ENCODE peak calls at places on chromosomes 11 and 22, in nine cellular contexts. P is ovary, L is stomach, C is MM.1S, R is transverse colon, F is ascending aorta, K is A549, M is neural progenitor cell, S is mammary epithelial cell. G is an unnamed sample.

GRCh38 chr22:27434898-27435297 is 366.7 kb downstream of the MN1 start:
- DNase-seq in L (no peak), S (no peak), M (no peak), K (no peak), C (no peak), R (no peak), F (no peak), P (no peak), G (no peak)

GRCh38 chr22:41526802-41527799 is 17.2 kb downstream of the POLR3H start:
- DNase-seq in C (peak; percentile 30), M (peak; percentile 47), L (peak; percentile 65), S (no peak), K (peak; percentile 36), F (no peak), P (no peak), R (peak; percentile 55), G (peak; percentile 53)

GRCh38 chr11:76756341-76756771 is 26.8 kb upstream of the TSKU start:
- DNase-seq in S (no peak), F (no peak), M (no peak), K (no peak), R (no peak), L (no peak), P (no peak), C (no peak), G (no peak)

GRCh38 chr22:18954333-18954732 is 18.2 kb upstream of the PRODH start:
- DNase-seq in R (peak; percentile 57), C (peak; percentile 48), F (no peak), P (peak; percentile 22), M (peak; percentile 81), L (peak; percentile 75), K (peak; percentile 52), S (peak; percentile 35), G (peak; percentile 71)

GRCh38 chr11:48305923-48306322 is at the start of gene OR4S1:
- DNase-seq in F (no peak), R (no peak), C (no peak), M (no peak), P (no peak), L (no peak), S (no peak), K (no peak), G (no peak)

GRCh38 chr11:133977067-133977681 is 20.4 kb upstream of the IGSF9B start:
- DNase-seq in S (no peak), F (no peak), K (no peak), R (no peak), L (no peak), M (no peak), C (no peak), P (no peak), G (no peak)

GRCh38 chr22:42792909-42793847 is 63.9 kb downstream of the ARFGAP3 start:
- DNase-seq in F (no peak), C (no peak), L (peak; percentile 23), K (no peak), M (no peak), S (no peak), R (no peak), P (no peak), G (no peak)

GRCh38 chr11:77704029-77704428 is 66.4 kb upstream of the CLNS1A start:
- DNase-seq in M (no peak), C (no peak), R (no peak), K (no peak), L (no peak), P (no peak), S (no peak), F (no peak), G (no peak)

DNA sequence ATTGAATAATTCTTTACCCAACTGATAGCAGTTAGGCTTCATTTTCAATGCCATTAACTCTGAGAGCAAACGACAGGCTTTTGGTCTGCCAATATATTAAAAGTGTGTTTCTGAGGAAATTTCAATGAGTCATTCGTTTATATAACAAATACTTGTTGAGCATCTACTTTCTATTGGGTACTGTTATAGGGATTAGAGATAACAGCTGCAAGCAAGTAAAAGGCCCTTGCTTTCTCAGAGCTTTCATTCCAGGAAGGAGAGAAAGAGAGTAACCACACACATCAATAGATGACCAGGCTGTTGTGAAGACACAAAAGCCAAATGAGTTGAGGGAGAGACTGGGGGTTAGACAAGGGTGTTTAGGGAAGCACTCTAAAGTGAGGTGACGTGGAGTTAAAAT is 35.7 kb downstream of the CD44 start:
- DNase-seq in S (no peak), K (no peak), C (no peak), F (no peak), P (no peak), L (no peak), R (no peak), M (no peak), G (no peak)
- H3K27ac ChIP-seq in S (no peak overlapping the region), K (peak overlapping the region; percentile 81), C (peak overlapping the region; percentile 83), F (peak overlapping the region; percentile 49), P (no peak overlapping the region), L (peak overlapping the region; percentile 63), R (peak overlapping the region; percentile 62), M (no peak overlapping the region), G (no peak overlapping the region)

GRCh38 chr11:58739725-58740430 is 8.1 kb upstream of the GLYAT start:
- DNase-seq in K (no peak), F (no peak), L (no peak), S (peak; percentile 44), C (peak; percentile 29), P (no peak), R (no peak), M (no peak), G (no peak)

GRCh38 chr11:58731819-58732218 is at the start of gene GLYAT:
- DNase-seq in K (no peak), S (no peak), M (no peak), L (no peak), R (no peak), P (no peak), F (no peak), C (no peak), G (no peak)

GRCh38 chr11:58740447-58740846 is 8.7 kb upstream of the GLYAT start:
- DNase-seq in K (no peak), L (no peak), P (no peak), S (no peak), F (no peak), R (no peak), C (no peak), M (no peak), G (no peak)

GRCh38 chr11:58730507-58731089 is 1.1 kb downstream of the GLYAT start:
- DNase-seq in R (no peak), K (no peak), M (no peak), F (no peak), S (no peak), C (no peak), L (no peak), P (no peak), G (no peak)

DNA sequence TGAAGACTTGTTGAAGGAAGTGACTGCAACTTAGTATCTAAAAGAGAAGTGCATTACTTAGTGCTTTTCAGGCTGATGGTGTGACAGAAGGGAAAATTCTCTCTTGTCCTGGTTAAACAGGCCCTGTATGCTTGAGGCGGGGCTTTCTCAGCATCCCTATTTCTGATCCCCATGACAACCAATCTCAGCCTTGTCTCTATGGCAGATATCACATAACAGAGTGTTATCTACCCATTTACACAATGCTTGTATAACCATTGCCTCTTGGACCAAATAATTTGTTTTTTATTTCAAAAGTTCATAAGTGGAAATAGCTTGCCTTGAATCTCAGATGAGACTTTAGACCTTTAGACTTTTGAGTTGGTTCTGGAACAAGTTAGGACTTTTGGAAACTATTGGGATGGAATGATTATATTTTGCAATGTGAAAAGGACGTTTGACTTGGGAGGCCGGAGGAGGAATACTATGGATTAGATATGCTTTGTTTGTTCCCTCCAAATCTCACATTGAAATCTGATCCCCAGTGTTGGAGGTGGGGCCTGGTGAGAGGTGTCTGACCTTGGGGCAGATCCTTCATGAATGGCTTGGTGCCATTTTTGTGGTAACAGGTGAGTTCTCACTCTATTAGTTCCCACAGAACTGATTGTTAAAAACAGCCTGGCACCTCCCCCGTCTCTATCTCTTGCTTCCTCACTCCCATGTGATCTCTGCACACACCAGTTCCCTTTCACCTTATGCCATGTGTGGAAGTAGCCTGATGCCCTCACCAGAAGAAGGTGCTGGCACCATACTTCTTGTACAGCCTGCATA is 3.1 kb upstream of the GLYAT start:
- DNase-seq in K (no peak), L (peak; percentile 27), P (no peak), S (no peak), C (peak; percentile 13), R (no peak), F (no peak), M (no peak), G (no peak)
- H3K9me3 ChIP-seq in K (no peaks in the 10 kb centered on the region), L (no peaks in the 10 kb centered on the region), P (no peaks in the 10 kb centered on the region), S (no peaks in the 10 kb centered on the region), C (no peaks in the 10 kb centered on the region), R (no peaks in the 10 kb centered on the region), F (no peaks in the 10 kb centered on the region), M (peaks cover 25% of the 10 kb centered on the region), G (no peaks in the 10 kb centered on the region)

DNA sequence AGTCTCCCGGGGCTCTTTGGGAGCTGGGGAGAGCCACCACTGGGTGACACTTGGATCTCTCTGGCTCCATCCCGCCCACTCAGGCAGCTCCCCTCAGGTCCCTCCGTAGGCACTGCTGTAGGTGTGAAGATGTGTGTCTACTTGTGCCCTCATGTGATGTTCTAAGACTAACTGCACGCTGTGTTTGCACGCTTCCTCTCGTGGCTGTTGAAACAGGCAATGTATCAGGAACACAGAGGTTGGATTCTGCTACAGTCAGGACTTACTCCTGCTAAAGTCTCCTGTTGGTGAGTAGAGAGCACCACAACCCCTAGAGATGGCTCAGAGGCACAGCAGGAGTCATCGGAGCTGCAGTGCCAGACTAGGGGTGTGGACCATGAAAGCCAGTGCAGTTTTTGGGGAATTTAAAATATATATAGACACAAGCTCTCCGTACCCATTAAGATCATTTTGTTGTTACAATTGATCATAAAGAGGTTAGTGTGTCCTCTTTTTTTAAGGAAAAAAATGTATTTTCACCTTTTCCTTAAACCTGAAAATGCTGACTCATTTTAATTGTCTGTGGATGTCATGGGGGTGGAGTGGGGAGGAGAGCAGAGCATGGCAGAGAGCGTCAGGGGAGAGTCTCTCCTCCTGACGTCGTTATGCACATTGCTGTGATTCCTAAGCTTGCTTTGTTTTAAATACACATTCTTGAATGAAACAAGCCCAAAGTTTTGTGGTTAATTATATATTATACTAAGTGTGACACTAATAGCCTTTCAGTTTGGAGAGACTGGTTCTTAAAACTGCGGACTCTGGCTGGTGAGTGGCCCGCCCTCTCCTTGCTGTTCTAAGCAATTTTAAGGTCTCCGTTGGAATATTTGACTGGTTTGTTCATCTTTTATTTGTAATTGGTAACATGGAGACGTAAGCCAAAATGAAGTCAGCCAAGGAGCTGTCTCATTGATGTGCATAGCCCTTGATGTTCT is 16.2 kb upstream of the CTTN start:
- DNase-seq in S (no peak), M (no peak), R (no peak), F (no peak), P (no peak), C (no peak), K (peak; percentile 54), L (no peak), G (no peak)
- TF ChIP-seq CTCF in S (no peak), M (no peak), R (no peak), F (peak; percentile 21), P (no peak), C (no peak), K (no peak), L (no peak), G (no peak)

GRCh38 chr11:47121731-47122130 is 54.9 kb downstream of the ARFGAP2 start:
- DNase-seq in R (no peak), P (no peak), S (no peak), K (no peak), F (no peak), L (no peak), C (no peak), M (no peak), G (no peak)

GRCh38 chr11:47123094-47123493 is 53.6 kb downstream of the ARFGAP2 start:
- DNase-seq in C (no peak), F (no peak), P (no peak), S (no peak), L (no peak), R (no peak), M (no peak), K (no peak), G (no peak)

GRCh38 chr11:47127213-47127612 is 49.5 kb downstream of the ARFGAP2 start:
- DNase-seq in P (no peak), C (no peak), F (no peak), M (no peak), S (no peak), L (no peak), R (no peak), K (no peak), G (no peak)

GRCh38 chr11:47125083-47125482 is 51.6 kb downstream of the ARFGAP2 start:
- DNase-seq in F (no peak), M (no peak), L (no peak), R (no peak), K (no peak), C (no peak), P (no peak), S (no peak), G (no peak)

GRCh38 chr11:47124675-47125074 is 52.0 kb downstream of the ARFGAP2 start:
- DNase-seq in K (no peak), C (no peak), R (no peak), P (no peak), S (no peak), M (no peak), F (no peak), L (no peak), G (no peak)
- H3K27ac ChIP-seq in K (no peak overlapping the region), C (no peak overlapping the region), R (no peak overlapping the region), P (no peak overlapping the region), S (no peak overlapping the region), M (no peak overlapping the region), F (no peak overlapping the region), L (no peak overlapping the region), G (no peak overlapping the region)